ENCODE peak calls at places on chromosome 4, in four cellular contexts. N, K, A and I are unnamed samples. For H3K4me1, the result is how much of the 10 kb centered on the place peaks cover.

GRCh38 chr4:6480532-6481088 is 8.2 kb upstream of the PPP2R2C start:
- DNase-seq in N (peak), K (no peak), A (no peak), I (no peak)

GRCh38 chr4:30765022-30765421 is 44.9 kb downstream of the PCDH7 start:
- DNase-seq in N (no peak), K (no peak), A (no peak), I (no peak)

GRCh38 chr4:182929296-182929695 is 12.1 kb upstream of the DCTD start:
- DNase-seq in N (peak), K (no peak), A (no peak), I (no peak)

GRCh38 chr4:165368114-165368513 is 10.7 kb upstream of the CPE start:
- DNase-seq in N (no peak), K (no peak), A (no peak), I (no peak)

GRCh38 chr4:12852338-12853307 is 631.5 kb downstream of the RAB28 start:
- DNase-seq in N (peak), K (no peak), A (peak), I (no peak)

GRCh38 chr4:168877779-168878491 is 132.1 kb downstream of the CBR4 start:
- DNase-seq in N (peak), K (peak), A (no peak), I (peak)

GRCh38 chr4:15063341-15063740 is 61.1 kb downstream of the CPEB2 start:
- DNase-seq in N (no peak), K (no peak), A (no peak), I (no peak)

GRCh38 chr4:121408-122084 is 2.8 kb upstream of the ZNF718 start:
- DNase-seq in N (no peak), K (peak), A (no peak), I (peak)

GRCh38 chr4:17781831-17782287 is 438 bp upstream of the FAM184B start:
- DNase-seq in N (no peak), K (no peak), A (no peak), I (no peak)

GRCh38 chr4:89558147-89558546 is 250.5 kb upstream of the GPRIN3 start:
- DNase-seq in N (peak), K (no peak), A (no peak), I (no peak)

GRCh38 chr4:32129967-32130366 is 1409.8 kb downstream of the PCDH7 start:
- DNase-seq in N (no peak), K (no peak), A (no peak), I (no peak)

GRCh38 chr4:37279121-37279520 is 34.6 kb downstream of the NWD2 start:
- DNase-seq in N (no peak), K (no peak), A (no peak), I (no peak)

GRCh38 chr4:122456228-122457106 is at the start of gene IL2:
- DNase-seq in N (no peak), K (peak), A (no peak), I (no peak)

GRCh38 chr4:14095881-14096280 is 468.4 kb upstream of the BOD1L1 start:
- DNase-seq in N (no peak), K (no peak), A (no peak), I (no peak)

GRCh38 chr4:113145519-113146291 is 96.3 kb downstream of the ANK2 start:
- DNase-seq in N (no peak), K (no peak), A (no peak), I (no peak)

GRCh38 chr4:137853424-137853823 is 321.1 kb upstream of the PCDH18 start:
- DNase-seq in N (no peak), K (no peak), A (no peak), I (no peak)

GRCh38 chr4:1855334-1856070 is 454 bp downstream of the LETM1 start:
- DNase-seq in N (no peak), K (peak), A (no peak), I (no peak)

GRCh38 chr4:119729815-119730643 is 101.4 kb upstream of the PDE5A start:
- DNase-seq in N (peak), K (no peak), A (peak), I (no peak)

GRCh38 chr4:19809989-19810388 is 441.7 kb upstream of the SLIT2 start:
- DNase-seq in N (no peak), K (no peak), A (no peak), I (no peak)

GRCh38 chr4:92520563-92520962 is 216.8 kb downstream of the GRID2 start:
- DNase-seq in N (no peak), K (no peak), A (no peak), I (no peak)

GRCh38 chr4:151933122-151933827 is 172.5 kb upstream of the GATB start:
- DNase-seq in N (no peak), K (no peak), A (no peak), I (no peak)

GRCh38 chr4:113550510-113550909 is 211.0 kb downstream of the CAMK2D start:
- DNase-seq in N (no peak), K (no peak), A (no peak), I (no peak)

GRCh38 chr4:880684-881405 is 51.3 kb downstream of the GAK start:
- DNase-seq in N (no peak), K (no peak), A (no peak), I (no peak)

GRCh38 chr4:23323436-23323835 is 566.4 kb downstream of the PPARGC1A start:
- DNase-seq in N (no peak), K (no peak), A (no peak), I (no peak)

GRCh38 chr4:147340547-147341225 is 140.2 kb upstream of the EDNRA start:
- DNase-seq in N (peak), K (no peak), A (no peak), I (no peak)

GRCh38 chr4:161714022-161714751 is 449.6 kb downstream of the FSTL5 start:
- DNase-seq in N (peak), K (no peak), A (no peak), I (no peak)

GRCh38 chr4:111880116-111880515 is 265.1 kb upstream of the FAM241A start:
- DNase-seq in N (no peak), K (no peak), A (no peak), I (no peak)

GRCh38 chr4:156146581-156146980 is 192.9 kb upstream of the CTSO start:
- DNase-seq in N (no peak), K (no peak), A (no peak), I (no peak)

GRCh38 chr4:140740906-140741670 is 15.1 kb downstream of the TBC1D9 start:
- DNase-seq in N (no peak), K (no peak), A (no peak), I (no peak)

GRCh38 chr4:158805628-158806471 is 37.0 kb downstream of the FNIP2 start:
- DNase-seq in N (peak), K (no peak), A (peak), I (no peak)

GRCh38 chr4:167452922-167453321 is 218.6 kb upstream of the SPOCK3 start:
- DNase-seq in N (no peak), K (no peak), A (no peak), I (no peak)

GRCh38 chr4:2745516-2745915 is 10.6 kb downstream of the TNIP2 start:
- DNase-seq in N (no peak), K (no peak), A (no peak), I (no peak)

GRCh38 chr4:128241425-128241913 is 46.1 kb downstream of the PGRMC2 start:
- DNase-seq in N (peak), K (no peak), A (no peak), I (no peak)

GRCh38 chr4:22238742-22239141 is 277.1 kb downstream of the ADGRA3 start:
- DNase-seq in N (no peak), K (no peak), A (no peak), I (no peak)

GRCh38 chr4:12846368-12846767 is 637.8 kb downstream of the RAB28 start:
- DNase-seq in N (no peak), K (no peak), A (no peak), I (no peak)

GRCh38 chr4:180827193-180827592 is 1416.0 kb upstream of the TENM3 start:
- DNase-seq in N (no peak), K (no peak), A (no peak), I (no peak)

GRCh38 chr4:183770900-183771299 is 111.8 kb downstream of the TRAPPC11 start:
- DNase-seq in N (no peak), K (no peak), A (no peak), I (no peak)

GRCh38 chr4:8383451-8384160 is 56.9 kb downstream of the ACOX3 start:
- DNase-seq in N (no peak), K (no peak), A (no peak), I (no peak)

GRCh38 chr4:82890913-82891727 is at the start of gene SEC31A:
- DNase-seq in N (peak), K (peak), A (peak), I (peak)

GRCh38 chr4:82890602-82890912 is 396 bp downstream of the SEC31A start:
- DNase-seq in N (no peak), K (no peak), A (no peak), I (no peak)

GRCh38 chr4:82893942-82894341 is 3.0 kb upstream of the SEC31A start:
- DNase-seq in N (no peak), K (no peak), A (no peak), I (no peak)

GRCh38 chr4:82892467-82892802 is 1.5 kb upstream of the SEC31A start:
- DNase-seq in N (no peak), K (no peak), A (no peak), I (no peak)

DNA sequence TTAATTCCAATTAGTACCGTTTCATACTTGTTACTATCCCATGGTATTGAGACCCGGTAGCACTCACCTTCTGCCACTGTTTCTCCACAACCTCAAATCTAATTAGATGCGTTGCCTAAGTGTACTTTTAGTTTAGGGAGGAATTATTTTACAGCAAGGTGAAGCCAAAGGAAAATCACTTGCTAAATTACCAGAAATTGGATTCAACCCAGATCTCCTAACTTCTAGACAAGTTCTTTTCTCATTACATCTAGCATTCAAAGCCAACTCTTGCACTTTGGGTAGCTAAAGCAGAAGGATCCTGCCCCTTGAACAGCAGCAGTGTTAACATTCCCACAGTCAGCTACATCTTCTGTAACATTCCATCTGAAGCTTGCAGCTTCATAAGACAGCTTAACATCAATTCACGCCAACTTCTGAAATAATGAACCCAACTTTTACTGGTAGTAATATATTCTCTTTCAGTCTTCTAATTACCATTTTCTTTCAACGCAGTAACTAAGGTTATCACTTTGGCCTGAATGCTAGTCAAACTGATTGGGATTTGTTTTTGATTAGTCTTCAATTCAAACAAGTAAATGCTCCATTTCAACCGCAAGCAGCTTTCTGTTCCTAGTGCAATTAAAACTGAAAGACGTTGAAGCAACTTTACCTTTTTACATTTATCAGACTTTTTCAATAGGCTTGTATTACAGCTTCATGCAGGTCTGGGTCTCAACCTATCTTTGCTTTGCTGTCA is 944 bp upstream of the SEC31A start:
- DNase-seq in N (no peak), K (no peak), A (no peak), I (no peak)
- H3K4me1 ChIP-seq in N (under half), K (under half), A (under half), I (under half)

DNA sequence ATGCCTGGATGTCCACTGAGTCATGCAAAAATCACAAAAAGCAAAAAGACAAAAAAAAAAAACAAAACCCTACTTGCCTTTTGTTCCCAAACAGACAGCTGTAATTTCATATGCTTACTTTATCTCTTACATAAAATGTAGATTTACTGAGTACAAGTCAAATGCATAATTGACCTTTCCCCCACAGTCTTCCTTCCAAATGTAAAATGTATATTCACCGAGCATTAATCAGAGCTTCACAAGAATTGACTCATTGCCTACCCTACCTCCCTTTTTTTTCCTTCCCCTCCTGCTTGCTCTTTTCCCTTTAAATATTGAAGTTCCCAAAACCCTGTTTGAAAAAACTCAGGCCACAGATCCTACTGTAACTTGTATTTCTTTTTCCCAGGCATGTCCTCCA is 32.6 kb upstream of the TMPRSS11B start:
- DNase-seq in N (no peak), K (no peak), A (no peak), I (no peak)
- H3K27ac ChIP-seq in N (no peak), K (no peak), A (no peak), I (no peak)

GRCh38 chr4:87009095-87009648 is 74.4 kb downstream of the AFF1 start:
- DNase-seq in N (no peak), K (no peak), A (no peak), I (no peak)

GRCh38 chr4:87012265-87012953 is 77.6 kb downstream of the AFF1 start:
- DNase-seq in N (no peak), K (no peak), A (peak), I (no peak)

GRCh38 chr4:87007345-87008181 is 72.8 kb downstream of the AFF1 start:
- DNase-seq in N (peak), K (peak), A (peak), I (peak)

GRCh38 chr4:87011340-87012034 is 76.7 kb downstream of the AFF1 start:
- DNase-seq in N (peak), K (no peak), A (no peak), I (no peak)

GRCh38 chr4:87010192-87010591 is 75.4 kb downstream of the AFF1 start:
- DNase-seq in N (no peak), K (no peak), A (no peak), I (no peak)
- H3K4me1 ChIP-seq in N (under half), K (half or more), A (under half), I (under half)

GRCh38 chr4:39022241-39022640 is 10.0 kb downstream of the TMEM156 start:
- DNase-seq in N (no peak), K (no peak), A (no peak), I (no peak)

GRCh38 chr4:39026096-39026495 is 6.1 kb downstream of the TMEM156 start:
- DNase-seq in N (no peak), K (no peak), A (no peak), I (no peak)

GRCh38 chr4:39025552-39026085 is 6.6 kb downstream of the TMEM156 start:
- DNase-seq in N (no peak), K (no peak), A (no peak), I (no peak)

GRCh38 chr4:39023059-39023458 is 9.2 kb downstream of the TMEM156 start:
- DNase-seq in N (no peak), K (no peak), A (no peak), I (no peak)

GRCh38 chr4:39024311-39024865 is 7.8 kb downstream of the TMEM156 start:
- DNase-seq in N (no peak), K (no peak), A (no peak), I (no peak)
- H3K27ac ChIP-seq in N (no peak), K (no peak), A (no peak), I (no peak)

DNA sequence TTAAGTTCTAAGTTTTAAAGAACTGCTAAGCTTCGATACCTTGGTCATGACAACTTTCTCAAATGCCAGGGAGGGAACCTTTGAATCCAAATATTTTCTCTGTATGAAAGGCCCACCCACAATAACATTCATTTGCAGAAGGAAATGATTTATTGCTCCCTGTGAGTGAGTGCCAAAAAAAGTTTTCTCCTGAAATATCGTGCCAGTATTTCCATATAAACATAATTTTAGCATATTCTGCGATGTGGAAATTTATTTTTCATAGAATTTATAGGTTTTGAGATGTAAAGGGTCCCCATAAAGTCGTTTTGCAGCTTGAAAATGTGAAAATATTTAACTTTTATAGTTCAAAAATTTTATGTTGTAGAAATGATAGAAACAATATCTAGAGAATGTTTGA is 53.9 kb downstream of the BMPR1B start:
- DNase-seq in N (no peak), K (no peak), A (no peak), I (no peak)
- H3K4me1 ChIP-seq in N (under half), K (under half), A (under half), I (under half)

DNA sequence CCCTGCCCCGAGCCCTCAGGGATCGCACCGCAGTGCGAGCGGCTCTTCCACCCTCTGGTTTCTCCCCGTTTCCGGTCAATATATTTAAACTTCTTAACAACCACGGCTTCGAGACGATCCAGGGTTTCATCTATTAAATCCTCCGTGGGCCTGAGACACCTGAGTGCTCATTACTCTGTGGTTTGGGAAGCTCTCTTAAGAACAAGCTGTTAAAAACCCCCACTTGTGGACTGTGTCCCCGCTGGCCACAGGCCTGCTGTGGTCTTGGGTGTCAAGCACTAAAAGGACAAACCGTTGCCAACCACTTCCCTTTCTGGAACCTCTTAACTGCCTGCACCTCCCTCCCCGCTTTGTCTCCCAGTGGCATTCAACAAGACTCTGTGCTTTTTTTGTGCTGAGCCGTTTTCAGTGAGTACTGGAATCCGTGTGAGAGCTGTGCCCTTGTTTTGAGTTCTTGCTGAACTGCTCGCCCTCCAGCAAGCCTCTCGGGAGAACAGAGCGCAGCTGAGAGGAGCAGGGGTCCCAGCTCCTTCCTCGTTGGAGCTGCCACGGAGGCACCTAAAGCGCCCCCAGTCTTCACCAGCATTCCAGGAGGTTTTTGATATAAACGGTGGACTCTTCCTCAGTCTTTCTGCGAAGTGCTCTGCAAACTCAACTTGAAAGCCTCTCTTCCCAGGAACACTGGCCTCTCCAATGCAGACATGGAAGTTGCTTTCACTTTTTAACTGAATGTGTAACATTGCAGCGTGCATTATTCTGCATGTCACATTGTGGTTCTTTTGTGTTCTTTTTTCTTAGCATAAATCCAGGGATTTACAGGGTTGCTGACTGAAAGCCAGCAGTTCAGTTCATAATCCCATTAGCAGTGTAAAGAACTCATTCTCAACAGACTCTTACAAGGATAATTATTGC is 706 bp upstream of the IGFBP7 start:
- DNase-seq in N (peak), K (no peak), A (peak), I (no peak)
- H3K27ac ChIP-seq in N (peak), K (no peak), A (peak), I (no peak)